ENCODE peak calls at places on chromosomes 6 and 20, in nine cellular contexts. F, D, L, I, M, Q, Y, G and K are unnamed samples.
A peak's percentile ranks its signal among the peaks of the same experiment; 100 is the strongest.

GRCh38 chr6:42745083-42745637 is 743 bp downstream of the TBCC start:
- DNase-seq in F (peak; percentile 19), D (peak; percentile 14), L (no peak), I (peak; percentile 55), M (peak; percentile 7), Q (peak; percentile 61), Y (no peak), G (no peak), K (no peak)

GRCh38 chr6:1604347-1604990 is 5.2 kb upstream of the FOXC1 start:
- DNase-seq in F (peak; percentile 35), D (peak; percentile 78), L (peak; percentile 89), I (peak; percentile 69), M (peak; percentile 52), Q (peak; percentile 57), Y (no peak), G (no peak), K (no peak)

GRCh38 chr6:108592371-108593337 is 31.9 kb downstream of the FOXO3 start:
- DNase-seq in F (peak; percentile 78), D (no peak), L (peak; percentile 63), I (peak; percentile 37), M (no peak), Q (peak; percentile 93), Y (peak; percentile 71), G (no peak), K (peak; percentile 92)

GRCh38 chr6:75317503-75318206 is 33.1 kb upstream of the TMEM30A start:
- DNase-seq in F (no peak), D (no peak), L (no peak), I (no peak), M (no peak), Q (no peak), Y (no peak), G (no peak), K (peak; percentile 72)

GRCh38 chr20:51460569-51461265 is 81.8 kb downstream of the NFATC2 start:
- DNase-seq in F (no peak), D (no peak), L (peak; percentile 81), I (peak; percentile 79), M (no peak), Q (peak; percentile 98), Y (no peak), G (no peak), K (no peak)

GRCh38 chr6:45783716-45784115 is 231.9 kb downstream of the CLIC5 start:
- DNase-seq in F (no peak), D (no peak), L (no peak), I (no peak), M (no peak), Q (no peak), Y (peak; percentile 45), G (no peak), K (no peak)

GRCh38 chr20:10167594-10167993 is 51.0 kb upstream of the SNAP25 start:
- DNase-seq in F (no peak), D (no peak), L (no peak), I (no peak), M (no peak), Q (no peak), Y (no peak), G (no peak), K (no peak)

GRCh38 chr6:5781966-5782556 is 224.7 kb downstream of the NRN1 start:
- DNase-seq in F (no peak), D (no peak), L (no peak), I (no peak), M (no peak), Q (no peak), Y (no peak), G (no peak), K (no peak)

GRCh38 chr20:11098888-11099287 is 425.1 kb upstream of the JAG1 start:
- DNase-seq in F (no peak), D (no peak), L (no peak), I (no peak), M (no peak), Q (no peak), Y (no peak), G (no peak), K (no peak)

GRCh38 chr6:32116674-32117073 is 7.5 kb upstream of the TNXB start:
- DNase-seq in F (no peak), D (no peak), L (no peak), I (no peak), M (no peak), Q (peak; percentile 38), Y (no peak), G (no peak), K (no peak)

GRCh38 chr20:21053002-21053762 is 53.0 kb downstream of the LINC00237 start:
- DNase-seq in F (no peak), D (no peak), L (no peak), I (no peak), M (no peak), Q (no peak), Y (no peak), G (no peak), K (no peak)

GRCh38 chr6:32177182-32177787 is 920 bp upstream of the RNF5 start:
- DNase-seq in F (no peak), D (no peak), L (no peak), I (no peak), M (no peak), Q (no peak), Y (no peak), G (no peak), K (no peak)

GRCh38 chr20:17765017-17765416 is 65.3 kb downstream of the BANF2 start:
- DNase-seq in F (no peak), D (no peak), L (no peak), I (no peak), M (no peak), Q (no peak), Y (no peak), G (no peak), K (no peak)

GRCh38 chr6:163745566-163746400 is 331.3 kb downstream of the QKI start:
- DNase-seq in F (peak; percentile 50), D (no peak), L (no peak), I (no peak), M (peak; percentile 17), Q (no peak), Y (peak; percentile 94), G (peak; percentile 80), K (peak; percentile 78)

GRCh38 chr6:93040375-93040774 is 379.0 kb downstream of the EPHA7 start:
- DNase-seq in F (peak; percentile 3), D (no peak), L (no peak), I (no peak), M (no peak), Q (no peak), Y (no peak), G (no peak), K (no peak)

DNA sequence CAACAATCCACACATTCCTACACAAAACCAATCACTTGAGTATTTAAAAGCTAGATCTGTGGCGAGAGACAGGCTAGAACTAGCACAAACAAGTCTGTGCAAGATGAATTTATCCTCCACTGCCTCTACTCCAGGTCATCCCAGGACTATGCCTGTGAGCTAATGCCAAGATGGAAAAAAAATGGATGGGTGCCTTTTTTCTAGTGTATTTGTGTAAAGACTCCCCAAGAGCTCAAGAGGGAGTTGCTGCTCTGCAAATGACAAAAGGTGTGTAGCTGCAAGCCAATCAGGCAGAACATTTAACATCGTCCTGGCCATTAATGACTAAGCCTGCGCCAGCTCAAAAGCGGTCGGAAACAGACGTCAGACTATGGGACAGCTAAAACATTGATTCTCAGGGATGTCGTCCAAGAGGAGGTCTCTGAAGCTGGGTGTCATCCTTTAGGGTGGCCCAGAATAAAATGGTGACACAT is 21.9 kb downstream of the ATXN1 start:
- DNase-seq in F (no peak), D (no peak), L (no peak), I (no peak), M (no peak), Q (no peak), Y (peak; percentile 97), G (no peak), K (peak; percentile 61)
- TF ChIP-seq CTCF in F (no peak), D (no peak), L (no peak), I (no peak), M (no peak), Q (no peak), Y (peak; percentile 27), G (no peak), K (no peak)

GRCh38 chr20:4817230-4817671 is 95.5 kb downstream of the PRND start:
- DNase-seq in F (peak; percentile 6), D (no peak), L (no peak), I (no peak), M (peak; percentile 81), Q (no peak), Y (no peak), G (no peak), K (peak; percentile 7)
- TF ChIP-seq CTCF in F (no peak), D (no peak), L (no peak), I (no peak), M (peak; percentile 23), Q (peak; percentile 10), Y (peak; percentile 17), G (no peak), K (peak; percentile 60)

GRCh38 chr6:19812512-19813119 is 24.6 kb upstream of the ID4 start:
- DNase-seq in F (peak; percentile 68), D (no peak), L (no peak), I (no peak), M (peak; percentile 62), Q (peak; percentile 69), Y (no peak), G (no peak), K (peak; percentile 42)
- TF ChIP-seq CTCF in F (peak; percentile 61), D (peak; percentile 77), L (no peak), I (peak; percentile 60), M (peak; percentile 58), Q (peak; percentile 92), Y (peak; percentile 58), G (peak; percentile 57), K (peak; percentile 82)

GRCh38 chr6:38234141-38234540 is 405.6 kb downstream of the BTBD9 start:
- DNase-seq in F (no peak), D (no peak), L (no peak), I (no peak), M (no peak), Q (no peak), Y (no peak), G (no peak), K (no peak)
- TF ChIP-seq CTCF in F (no peak), D (no peak), L (no peak), I (peak; percentile 36), M (no peak), Q (no peak), Y (no peak), G (no peak), K (no peak)

GRCh38 chr6:97501875-97502274 is 218.9 kb upstream of the MMS22L start:
- DNase-seq in F (no peak), D (no peak), L (no peak), I (no peak), M (no peak), Q (no peak), Y (no peak), G (no peak), K (no peak)
- TF ChIP-seq CTCF in F (no peak), D (no peak), L (no peak), I (no peak), M (no peak), Q (no peak), Y (no peak), G (no peak), K (no peak)

GRCh38 chr6:158143700-158144099 is 24.4 kb downstream of the SERAC1 start:
- DNase-seq in F (peak; percentile 42), D (no peak), L (no peak), I (no peak), M (no peak), Q (peak; percentile 11), Y (no peak), G (no peak), K (no peak)
- TF ChIP-seq CTCF in F (peak; percentile 46), D (peak; percentile 22), L (no peak), I (peak; percentile 56), M (peak; percentile 5), Q (peak; percentile 74), Y (peak; percentile 26), G (no peak), K (peak; percentile 50)